ENCODE peak calls at places on chromosome 2, in four cellular contexts. Y, K, V and R are unnamed samples.

GRCh38 chr2:226679389-226680057 is 120.1 kb downstream of the IRS1 start:
- DNase-seq in Y (no peak), K (no peak), V (no peak), R (no peak)

GRCh38 chr2:74374509-74375205 is 5.5 kb downstream of the DCTN1 start:
- DNase-seq in Y (peak; percentile 90), K (no peak), V (no peak), R (peak; percentile 95)

GRCh38 chr2:7127687-7128086 is 210.5 kb downstream of the RNF144A start:
- DNase-seq in Y (no peak), K (no peak), V (no peak), R (no peak)

GRCh38 chr2:45781464-45781811 is 130.0 kb downstream of the PRKCE start:
- DNase-seq in Y (no peak), K (no peak), V (no peak), R (no peak)

GRCh38 chr2:42216712-42217111 is 47.6 kb downstream of the EML4 start:
- DNase-seq in Y (no peak), K (no peak), V (no peak), R (no peak)

GRCh38 chr2:103959174-103960125 is 894.5 kb upstream of the POU3F3 start:
- DNase-seq in Y (peak; percentile 29), K (peak; percentile 18), V (no peak), R (peak; percentile 65)

GRCh38 chr2:167181134-167181533 is 292.9 kb downstream of the XIRP2 start:
- DNase-seq in Y (no peak), K (no peak), V (no peak), R (no peak)

GRCh38 chr2:67242456-67242855 is 154.7 kb upstream of the ETAA1 start:
- DNase-seq in Y (no peak), K (no peak), V (no peak), R (no peak)

GRCh38 chr2:144032566-144032965 is 487.4 kb downstream of the ZEB2 start:
- DNase-seq in Y (no peak), K (no peak), V (no peak), R (no peak)

GRCh38 chr2:132664096-132664495 is 5.9 kb downstream of the LYPD1 start:
- DNase-seq in Y (no peak), K (no peak), V (no peak), R (no peak)

GRCh38 chr2:230660294-230661060 is 52.2 kb upstream of the CAB39 start:
- DNase-seq in Y (peak; percentile 11), K (no peak), V (peak; percentile 42), R (peak; percentile 50)

GRCh38 chr2:15588329-15588919 is 3.2 kb upstream of the DDX1 start:
- DNase-seq in Y (peak; percentile 6), K (peak; percentile 56), V (no peak), R (peak; percentile 63)

GRCh38 chr2:10400002-10400401 is 48.1 kb downstream of the ODC1 start:
- DNase-seq in Y (no peak), K (no peak), V (no peak), R (no peak)

GRCh38 chr2:232368311-232368731 is 10.2 kb upstream of the ALPP start:
- DNase-seq in Y (no peak), K (peak; percentile 21), V (no peak), R (no peak)

GRCh38 chr2:50820176-50820575 is 211.8 kb downstream of the NRXN1 start:
- DNase-seq in Y (no peak), K (no peak), V (no peak), R (no peak)